ENCODE peak calls at places on chromosome 15, in seven cellular contexts. U, R, J, G, B, A and S are unnamed samples.

GRCh38 chr15:61253186-61253585 is 24.1 kb upstream of the RORA start:
- DNase-seq in U (no peak), R (no peak), J (no peak), G (no peak), B (no peak), A (no peak), S (no peak)

GRCh38 chr15:63595066-63595465 is 2.1 kb upstream of the FBXL22 start:
- DNase-seq in U (no peak), R (no peak), J (no peak), G (no peak), B (no peak), A (no peak), S (no peak)

GRCh38 chr15:93028111-93028631 is 60.8 kb downstream of the RGMA start:
- DNase-seq in U (no peak), R (no peak), J (no peak), G (no peak), B (no peak), A (no peak), S (no peak)

GRCh38 chr15:38707802-38708671 is 143.4 kb upstream of the RASGRP1 start:
- DNase-seq in U (peak; percentile 80), R (peak; percentile 53), J (peak; percentile 66), G (no peak), B (peak; percentile 53), A (no peak), S (no peak)

GRCh38 chr15:81304226-81304625 is 19.7 kb downstream of the STARD5 start:
- DNase-seq in U (peak; percentile 69), R (no peak), J (no peak), G (no peak), B (no peak), A (no peak), S (no peak)

GRCh38 chr15:62453356-62453755 is 288.3 kb upstream of the C2CD4B start:
- DNase-seq in U (peak; percentile 25), R (no peak), J (no peak), G (no peak), B (no peak), A (no peak), S (no peak)

GRCh38 chr15:73697033-73697467 is 12.9 kb downstream of the CD276 start:
- DNase-seq in U (peak; percentile 92), R (peak; percentile 85), J (no peak), G (peak; percentile 49), B (no peak), A (peak; percentile 62), S (no peak)

GRCh38 chr15:25244731-25245585 is 193.9 kb downstream of the UBE3A start:
- DNase-seq in U (no peak), R (no peak), J (no peak), G (no peak), B (no peak), A (no peak), S (no peak)

GRCh38 chr15:76996076-76996525 is 1.2 kb downstream of the PSTPIP1 start:
- DNase-seq in U (no peak), R (no peak), J (no peak), G (no peak), B (no peak), A (no peak), S (no peak)

GRCh38 chr15:96887730-96888129 is 557.2 kb downstream of the NR2F2 start:
- DNase-seq in U (no peak), R (no peak), J (no peak), G (no peak), B (no peak), A (no peak), S (no peak)

GRCh38 chr15:41879321-41879845 is 14.5 kb downstream of the SPTBN5 start:
- DNase-seq in U (no peak), R (no peak), J (no peak), G (no peak), B (no peak), A (no peak), S (no peak)

GRCh38 chr15:67821784-67822451 is 3.4 kb upstream of the SKOR1 start:
- DNase-seq in U (no peak), R (no peak), J (no peak), G (no peak), B (no peak), A (no peak), S (no peak)

GRCh38 chr15:33871911-33872760 is 96.2 kb upstream of the CHRM5 start:
- DNase-seq in U (peak; percentile 50), R (peak; percentile 59), J (no peak), G (no peak), B (no peak), A (no peak), S (no peak)

GRCh38 chr15:62121273-62122015 is 43.6 kb downstream of the C2CD4B start:
- DNase-seq in U (no peak), R (no peak), J (no peak), G (no peak), B (no peak), A (no peak), S (no peak)

GRCh38 chr15:80159811-80160569 is 7.2 kb downstream of the FAH start:
- DNase-seq in U (no peak), R (no peak), J (no peak), G (no peak), B (no peak), A (no peak), S (no peak)

GRCh38 chr15:81152799-81153198 is 18.7 kb downstream of the CFAP161 start:
- DNase-seq in U (no peak), R (no peak), J (no peak), G (no peak), B (no peak), A (no peak), S (no peak)

GRCh38 chr15:89690276-89691218 is at the start of the genes PEX11A and WDR93:
- DNase-seq in U (peak; percentile 56), R (peak; percentile 72), J (peak; percentile 78), G (peak; percentile 31), B (peak; percentile 59), A (peak; percentile 66), S (peak; percentile 84)

GRCh38 chr15:29570931-29571727 is 251.1 kb downstream of the TJP1 start:
- DNase-seq in U (no peak), R (peak; percentile 32), J (peak; percentile 76), G (no peak), B (no peak), A (no peak), S (no peak)

GRCh38 chr15:99430881-99431401 is 134.8 kb upstream of the MEF2A start:
- DNase-seq in U (no peak), R (no peak), J (no peak), G (no peak), B (no peak), A (no peak), S (no peak)

GRCh38 chr15:36653851-36654250 is 74.4 kb downstream of the CDIN1 start:
- DNase-seq in U (no peak), R (no peak), J (no peak), G (no peak), B (no peak), A (no peak), S (no peak)

GRCh38 chr15:100942656-100943055 is 23.5 kb downstream of the LRRK1 start:
- DNase-seq in U (no peak), R (no peak), J (no peak), G (no peak), B (no peak), A (no peak), S (no peak)

GRCh38 chr15:44038801-44039200 is 156.3 kb downstream of the FRMD5 start:
- DNase-seq in U (no peak), R (no peak), J (no peak), G (no peak), B (no peak), A (no peak), S (no peak)

GRCh38 chr15:92808611-92809063 is 91.5 kb upstream of the CHD2 start:
- DNase-seq in U (peak; percentile 86), R (peak; percentile 75), J (peak; percentile 73), G (no peak), B (no peak), A (peak; percentile 4), S (peak; percentile 76)

GRCh38 chr15:31046759-31047359 is 54.7 kb downstream of the TRPM1 start:
- DNase-seq in U (no peak), R (no peak), J (no peak), G (no peak), B (no peak), A (no peak), S (no peak)

GRCh38 chr15:60760646-60761504 is 281.9 kb upstream of the ICE2 start:
- DNase-seq in U (peak; percentile 19), R (no peak), J (no peak), G (no peak), B (no peak), A (peak; percentile 8), S (no peak)

GRCh38 chr15:77630064-77630463 is 2.6 kb downstream of the LINGO1 start:
- DNase-seq in U (no peak), R (no peak), J (no peak), G (no peak), B (no peak), A (no peak), S (no peak)

GRCh38 chr15:55695432-55695831 is 47.5 kb downstream of the PRTG start:
- DNase-seq in U (no peak), R (peak; percentile 34), J (peak; percentile 71), G (no peak), B (no peak), A (no peak), S (no peak)

GRCh38 chr15:44231842-44232241 is 36.8 kb upstream of the FRMD5 start:
- DNase-seq in U (no peak), R (no peak), J (no peak), G (no peak), B (no peak), A (no peak), S (no peak)

GRCh38 chr15:60003243-60004018 is 680 bp upstream of the FOXB1 start:
- DNase-seq in U (no peak), R (no peak), J (no peak), G (no peak), B (no peak), A (no peak), S (no peak)

GRCh38 chr15:26889298-26889898 is 22.5 kb downstream of the GABRA5 start:
- DNase-seq in U (peak; percentile 70), R (peak; percentile 48), J (no peak), G (peak; percentile 15), B (peak; percentile 62), A (peak; percentile 14), S (peak; percentile 35)

GRCh38 chr15:57607570-57608000 is 15.9 kb downstream of the MYZAP start:
- DNase-seq in U (peak; percentile 43), R (no peak), J (no peak), G (no peak), B (peak; percentile 91), A (no peak), S (peak; percentile 91)